ENCODE peak calls at places on chromosomes 5 and 9, in seven cellular contexts. Q, Z, C, A, O, N and L are unnamed samples. For H3K27me3, the result is how much of the 10 kb centered on the place peaks cover.

GRCh38 chr9:127950513-127951210 is 13.0 kb upstream of the DPM2 start:
- DNase-seq in Q (peak), Z (no peak), C (no peak), A (peak), O (peak), N (no peak), L (no peak)

GRCh38 chr5:95808013-95808685 is 14.4 kb downstream of the GLRX start:
- DNase-seq in Q (no peak), Z (no peak), C (no peak), A (no peak), O (no peak), N (no peak), L (no peak)

GRCh38 chr9:437066-438015 is 222.7 kb downstream of the DOCK8 start:
- DNase-seq in Q (no peak), Z (peak), C (peak), A (no peak), O (peak), N (no peak), L (no peak)

GRCh38 chr5:175475248-175475647 is 3.1 kb upstream of the SFXN1 start:
- DNase-seq in Q (no peak), Z (no peak), C (no peak), A (no peak), O (no peak), N (no peak), L (no peak)

GRCh38 chr5:38738898-38739743 is 106.7 kb upstream of the OSMR start:
- DNase-seq in Q (no peak), Z (no peak), C (no peak), A (no peak), O (peak), N (peak), L (no peak)

GRCh38 chr5:180809403-180810209 is 7.0 kb upstream of the MGAT1 start:
- DNase-seq in Q (peak), Z (peak), C (peak), A (peak), O (peak), N (peak), L (peak)

GRCh38 chr9:125296843-125297372 is 35.3 kb downstream of the GAPVD1 start:
- DNase-seq in Q (peak), Z (no peak), C (no peak), A (no peak), O (no peak), N (peak), L (no peak)

GRCh38 chr5:38441730-38442573 is 114.5 kb downstream of the LIFR start:
- DNase-seq in Q (peak), Z (peak), C (peak), A (peak), O (peak), N (peak), L (peak)

GRCh38 chr9:110578896-110579752 is at the start of gene SVEP1:
- DNase-seq in Q (peak), Z (peak), C (no peak), A (peak), O (peak), N (no peak), L (no peak)

GRCh38 chr9:114417511-114417910 is 29.7 kb upstream of the AKNA start:
- DNase-seq in Q (no peak), Z (no peak), C (peak), A (no peak), O (peak), N (peak), L (no peak)

GRCh38 chr9:99345936-99346335 is 123.9 kb downstream of the SEC61B start:
- DNase-seq in Q (no peak), Z (no peak), C (no peak), A (no peak), O (no peak), N (peak), L (no peak)

GRCh38 chr5:64632251-64632650 is 58.1 kb upstream of the SHISAL2B start:
- DNase-seq in Q (no peak), Z (no peak), C (peak), A (peak), O (no peak), N (no peak), L (no peak)

GRCh38 chr5:42951847-42952411 is 88.2 kb downstream of the ANXA2R start:
- DNase-seq in Q (no peak), Z (no peak), C (no peak), A (no peak), O (no peak), N (no peak), L (no peak)

GRCh38 chr9:2662496-2662895 is 40.9 kb downstream of the VLDLR start:
- DNase-seq in Q (peak), Z (no peak), C (no peak), A (peak), O (no peak), N (peak), L (no peak)

GRCh38 chr5:33734541-33734940 is 157.2 kb downstream of the ADAMTS12 start:
- DNase-seq in Q (no peak), Z (peak), C (no peak), A (no peak), O (no peak), N (peak), L (no peak)

GRCh38 chr5:147750065-147750464 is 32.5 kb downstream of the JAKMIP2 start:
- DNase-seq in Q (no peak), Z (no peak), C (no peak), A (no peak), O (no peak), N (no peak), L (no peak)

GRCh38 chr5:111194053-111194452 is 30.1 kb upstream of the CAMK4 start:
- DNase-seq in Q (no peak), Z (no peak), C (no peak), A (no peak), O (no peak), N (no peak), L (no peak)
- H3K4me3 ChIP-seq in Q (no peak), Z (no peak), C (no peak), A (no peak), O (no peak), N (no peak), L (no peak)

GRCh38 chr5:60688980-60689379 is 11.0 kb downstream of the DEPDC1B start:
- DNase-seq in Q (no peak), Z (no peak), C (no peak), A (no peak), O (no peak), N (no peak), L (no peak)
- TF ChIP-seq CTCF in Q (no peak), Z (no peak), C (no peak), A (no peak), O (no peak), N (no peak), L (no peak)

GRCh38 chr5:6584101-6584645 is 48.7 kb downstream of the NSUN2 start:
- DNase-seq in Q (no peak), Z (no peak), C (no peak), A (no peak), O (no peak), N (no peak), L (no peak)
- H3K27me3 ChIP-seq in Q (under half), Z (under half), C (under half), A (under half), O (under half), N (under half), L (under half)

GRCh38 chr9:4290427-4290837 is 9.4 kb downstream of the GLIS3 start:
- DNase-seq in Q (no peak), Z (no peak), C (no peak), A (no peak), O (no peak), N (no peak), L (no peak)

GRCh38 chr9:4287886-4288588 is 11.8 kb downstream of the GLIS3 start:
- DNase-seq in Q (no peak), Z (no peak), C (no peak), A (no peak), O (no peak), N (no peak), L (no peak)

GRCh38 chr9:4292781-4293180 is 7.1 kb downstream of the GLIS3 start:
- DNase-seq in Q (no peak), Z (no peak), C (no peak), A (no peak), O (no peak), N (no peak), L (no peak)

GRCh38 chr9:4287386-4287785 is 12.5 kb downstream of the GLIS3 start:
- DNase-seq in Q (no peak), Z (no peak), C (no peak), A (no peak), O (no peak), N (no peak), L (no peak)

DNA sequence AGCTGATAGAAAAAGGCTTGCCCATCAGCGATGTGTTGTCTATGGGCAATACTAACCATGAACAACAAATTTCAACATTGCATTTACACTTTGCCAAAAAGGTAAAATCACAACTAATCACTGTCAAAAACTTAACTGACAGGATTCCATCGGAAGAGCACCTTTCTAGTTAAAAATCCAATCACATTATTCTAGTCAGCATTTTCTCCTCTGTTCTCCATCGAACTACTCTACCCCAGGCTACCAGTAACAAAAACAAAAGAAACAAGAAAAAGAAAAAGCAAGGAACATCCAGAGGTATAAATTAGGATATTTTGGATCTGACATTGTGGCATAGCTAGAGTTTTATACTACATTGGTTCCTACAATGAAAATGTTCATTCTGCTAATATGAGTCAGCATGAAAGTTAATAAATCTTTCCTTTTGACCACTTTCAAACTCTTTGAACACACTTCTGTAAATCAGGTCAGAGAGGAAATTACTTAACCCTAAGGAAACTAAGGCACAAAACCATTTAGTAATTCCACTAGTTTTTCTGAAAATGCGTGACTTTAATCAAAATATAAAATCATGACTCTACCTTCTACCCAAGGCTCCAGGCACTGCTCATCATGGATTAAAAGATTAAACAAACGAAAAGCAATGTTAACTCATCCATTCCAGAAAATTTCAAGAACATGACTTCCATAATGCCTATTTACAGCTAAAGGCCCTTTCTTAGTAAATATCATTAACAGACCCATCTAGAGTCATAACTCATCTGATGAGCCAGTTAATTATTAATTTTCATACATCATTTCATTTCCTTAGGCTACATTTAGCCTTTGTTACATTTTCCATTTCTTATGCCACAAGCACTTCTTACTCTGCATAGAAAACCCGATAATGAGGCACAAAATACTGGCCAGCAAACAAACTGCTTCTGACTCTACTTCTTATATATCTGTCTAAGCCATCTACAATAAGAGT is 10.2 kb downstream of the GLIS3 start:
- DNase-seq in Q (no peak), Z (no peak), C (no peak), A (no peak), O (no peak), N (no peak), L (no peak)
- H3K4me3 ChIP-seq in Q (no peak), Z (no peak), C (no peak), A (no peak), O (no peak), N (no peak), L (no peak)

DNA sequence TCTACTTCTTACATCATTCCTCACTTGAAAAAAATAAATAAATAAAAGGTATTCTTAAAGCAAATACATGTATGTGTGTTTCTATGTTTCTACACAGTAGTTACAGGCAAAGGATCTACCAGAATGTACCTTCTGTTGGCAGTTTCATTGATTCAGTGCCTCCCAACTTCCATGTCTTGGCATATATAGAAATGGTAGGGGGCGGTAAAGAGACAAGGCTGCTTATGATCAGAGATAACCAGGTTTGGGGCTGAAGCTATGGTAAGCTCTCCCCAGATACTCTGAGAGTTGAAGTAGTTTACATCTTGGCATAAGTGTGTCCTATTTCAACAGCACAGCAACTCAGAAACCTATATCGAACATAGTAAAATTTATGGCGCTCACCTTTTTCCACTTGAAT is 1075.4 kb upstream of the C9orf72 start:
- DNase-seq in Q (no peak), Z (no peak), C (no peak), A (no peak), O (no peak), N (peak), L (no peak)
- TF ChIP-seq CTCF in Q (no peak), Z (no peak), C (no peak), A (no peak), O (peak), N (peak), L (no peak)